ENCODE peak calls at places on chromosomes 7 and 10, in ten cellular contexts. One of them, this sample, is unnamed.

GRCh38 chr7:117219485-117219884 is 103.4 kb downstream of the WNT2 start:
- DNase-seq in BJ: no peak
- DNase-seq in AG10803: peak; percentile 45
- DNase-seq in nephron progenitor cell: no peak
- DNase-seq in chondrocyte: no peak
- DNase-seq in progenitor cell of endocrine pancreas: no peak
- DNase-seq in lower lobe of right lung: no peak
- DNase-seq in dorsolateral prefrontal cortex: no peak
- DNase-seq in CD8-positive, alpha-beta T cell: no peak
- DNase-seq in omental fat pad: no peak
- DNase-seq in this sample: no peak

GRCh38 chr7:98126311-98127142 is 19.9 kb downstream of the LMTK2 start:
- DNase-seq in BJ: no peak
- DNase-seq in AG10803: no peak
- DNase-seq in nephron progenitor cell: no peak
- DNase-seq in chondrocyte: no peak
- DNase-seq in progenitor cell of endocrine pancreas: no peak
- DNase-seq in lower lobe of right lung: no peak
- DNase-seq in dorsolateral prefrontal cortex: no peak
- DNase-seq in CD8-positive, alpha-beta T cell: no peak
- DNase-seq in omental fat pad: no peak
- DNase-seq in this sample: no peak

GRCh38 chr7:44887293-44887692 is 2.0 kb upstream of the PURB start:
- DNase-seq in BJ: no peak
- DNase-seq in AG10803: no peak
- DNase-seq in nephron progenitor cell: no peak
- DNase-seq in chondrocyte: no peak
- DNase-seq in progenitor cell of endocrine pancreas: no peak
- DNase-seq in lower lobe of right lung: no peak
- DNase-seq in dorsolateral prefrontal cortex: no peak
- DNase-seq in CD8-positive, alpha-beta T cell: no peak
- DNase-seq in omental fat pad: no peak
- DNase-seq in this sample: no peak

GRCh38 chr7:130350945-130351663 is 6.5 kb downstream of the CPA5 start:
- DNase-seq in BJ: no peak
- DNase-seq in AG10803: no peak
- DNase-seq in nephron progenitor cell: peak; percentile 35
- DNase-seq in chondrocyte: no peak
- DNase-seq in progenitor cell of endocrine pancreas: no peak
- DNase-seq in lower lobe of right lung: no peak
- DNase-seq in dorsolateral prefrontal cortex: no peak
- DNase-seq in CD8-positive, alpha-beta T cell: no peak
- DNase-seq in omental fat pad: no peak
- DNase-seq in this sample: peak; percentile 76

GRCh38 chr7:134660242-134660785 is 13.7 kb downstream of the BPGM start:
- DNase-seq in BJ: no peak
- DNase-seq in AG10803: peak; percentile 47
- DNase-seq in nephron progenitor cell: no peak
- DNase-seq in chondrocyte: no peak
- DNase-seq in progenitor cell of endocrine pancreas: no peak
- DNase-seq in lower lobe of right lung: no peak
- DNase-seq in dorsolateral prefrontal cortex: no peak
- DNase-seq in CD8-positive, alpha-beta T cell: no peak
- DNase-seq in omental fat pad: no peak
- DNase-seq in this sample: no peak

GRCh38 chr7:74164985-74165456 is 9.1 kb upstream of the EIF4H start:
- DNase-seq in BJ: no peak
- DNase-seq in AG10803: no peak
- DNase-seq in nephron progenitor cell: peak; percentile 13
- DNase-seq in chondrocyte: no peak
- DNase-seq in progenitor cell of endocrine pancreas: no peak
- DNase-seq in lower lobe of right lung: no peak
- DNase-seq in dorsolateral prefrontal cortex: no peak
- DNase-seq in CD8-positive, alpha-beta T cell: no peak
- DNase-seq in omental fat pad: no peak
- DNase-seq in this sample: no peak

GRCh38 chr7:64602518-64602917 is 39.6 kb upstream of the ZNF680 start:
- DNase-seq in BJ: no peak
- DNase-seq in AG10803: no peak
- DNase-seq in nephron progenitor cell: no peak
- DNase-seq in chondrocyte: no peak
- DNase-seq in progenitor cell of endocrine pancreas: no peak
- DNase-seq in lower lobe of right lung: no peak
- DNase-seq in dorsolateral prefrontal cortex: no peak
- DNase-seq in CD8-positive, alpha-beta T cell: no peak
- DNase-seq in omental fat pad: no peak
- DNase-seq in this sample: no peak

GRCh38 chr10:133241501-133242205 is 4.0 kb downstream of the VENTX start:
- DNase-seq in BJ: no peak
- DNase-seq in AG10803: no peak
- DNase-seq in nephron progenitor cell: no peak
- DNase-seq in chondrocyte: no peak
- DNase-seq in progenitor cell of endocrine pancreas: no peak
- DNase-seq in lower lobe of right lung: no peak
- DNase-seq in dorsolateral prefrontal cortex: no peak
- DNase-seq in CD8-positive, alpha-beta T cell: peak; percentile 25
- DNase-seq in omental fat pad: no peak
- DNase-seq in this sample: peak; percentile 72

GRCh38 chr7:143415696-143416095 is 7.0 kb upstream of the EPHA1 start:
- DNase-seq in BJ: no peak
- DNase-seq in AG10803: no peak
- DNase-seq in nephron progenitor cell: no peak
- DNase-seq in chondrocyte: no peak
- DNase-seq in progenitor cell of endocrine pancreas: no peak
- DNase-seq in lower lobe of right lung: no peak
- DNase-seq in dorsolateral prefrontal cortex: no peak
- DNase-seq in CD8-positive, alpha-beta T cell: no peak
- DNase-seq in omental fat pad: no peak
- DNase-seq in this sample: no peak

GRCh38 chr7:129610709-129611245 is 743 bp upstream of the NRF1 start:
- DNase-seq in BJ: no peak
- DNase-seq in AG10803: no peak
- DNase-seq in nephron progenitor cell: no peak
- DNase-seq in chondrocyte: no peak
- DNase-seq in progenitor cell of endocrine pancreas: no peak
- DNase-seq in lower lobe of right lung: no peak
- DNase-seq in dorsolateral prefrontal cortex: no peak
- DNase-seq in CD8-positive, alpha-beta T cell: no peak
- DNase-seq in omental fat pad: no peak
- DNase-seq in this sample: no peak

GRCh38 chr10:78236416-78237015 is 202.9 kb downstream of the RPS24 start:
- DNase-seq in BJ: no peak
- DNase-seq in AG10803: no peak
- DNase-seq in nephron progenitor cell: no peak
- DNase-seq in chondrocyte: no peak
- DNase-seq in progenitor cell of endocrine pancreas: no peak
- DNase-seq in lower lobe of right lung: no peak
- DNase-seq in dorsolateral prefrontal cortex: no peak
- DNase-seq in CD8-positive, alpha-beta T cell: no peak
- DNase-seq in omental fat pad: no peak
- DNase-seq in this sample: no peak

GRCh38 chr10:71395621-71396020 is 1.1 kb upstream of the CDH23 start:
- DNase-seq in BJ: no peak
- DNase-seq in AG10803: no peak
- DNase-seq in nephron progenitor cell: no peak
- DNase-seq in chondrocyte: no peak
- DNase-seq in progenitor cell of endocrine pancreas: no peak
- DNase-seq in lower lobe of right lung: no peak
- DNase-seq in dorsolateral prefrontal cortex: no peak
- DNase-seq in CD8-positive, alpha-beta T cell: no peak
- DNase-seq in omental fat pad: no peak
- DNase-seq in this sample: no peak

GRCh38 chr7:132930881-132931280 is 151.0 kb downstream of the CHCHD3 start:
- DNase-seq in BJ: no peak
- DNase-seq in AG10803: no peak
- DNase-seq in nephron progenitor cell: no peak
- DNase-seq in chondrocyte: no peak
- DNase-seq in progenitor cell of endocrine pancreas: no peak
- DNase-seq in lower lobe of right lung: no peak
- DNase-seq in dorsolateral prefrontal cortex: no peak
- DNase-seq in CD8-positive, alpha-beta T cell: no peak
- DNase-seq in omental fat pad: no peak
- DNase-seq in this sample: no peak

GRCh38 chr7:584122-584465 is 64.4 kb upstream of the PDGFA start:
- DNase-seq in BJ: no peak
- DNase-seq in AG10803: no peak
- DNase-seq in nephron progenitor cell: no peak
- DNase-seq in chondrocyte: no peak
- DNase-seq in progenitor cell of endocrine pancreas: no peak
- DNase-seq in lower lobe of right lung: peak; percentile 55
- DNase-seq in dorsolateral prefrontal cortex: peak; percentile 68
- DNase-seq in CD8-positive, alpha-beta T cell: peak; percentile 97
- DNase-seq in omental fat pad: no peak
- DNase-seq in this sample: no peak

GRCh38 chr10:58066979-58067378 is 200.7 kb downstream of the IPMK start:
- DNase-seq in BJ: no peak
- DNase-seq in AG10803: no peak
- DNase-seq in nephron progenitor cell: no peak
- DNase-seq in chondrocyte: no peak
- DNase-seq in progenitor cell of endocrine pancreas: no peak
- DNase-seq in lower lobe of right lung: no peak
- DNase-seq in dorsolateral prefrontal cortex: no peak
- DNase-seq in CD8-positive, alpha-beta T cell: no peak
- DNase-seq in omental fat pad: no peak
- DNase-seq in this sample: no peak

GRCh38 chr10:68471063-68471585 is 649 bp downstream of the DNA2 start:
- DNase-seq in BJ: no peak
- DNase-seq in AG10803: no peak
- DNase-seq in nephron progenitor cell: no peak
- DNase-seq in chondrocyte: no peak
- DNase-seq in progenitor cell of endocrine pancreas: no peak
- DNase-seq in lower lobe of right lung: no peak
- DNase-seq in dorsolateral prefrontal cortex: no peak
- DNase-seq in CD8-positive, alpha-beta T cell: no peak
- DNase-seq in omental fat pad: no peak
- DNase-seq in this sample: peak; percentile 26

GRCh38 chr7:112143567-112143966 is 62.6 kb downstream of the DOCK4 start:
- DNase-seq in BJ: no peak
- DNase-seq in AG10803: peak; percentile 93
- DNase-seq in nephron progenitor cell: no peak
- DNase-seq in chondrocyte: no peak
- DNase-seq in progenitor cell of endocrine pancreas: no peak
- DNase-seq in lower lobe of right lung: no peak
- DNase-seq in dorsolateral prefrontal cortex: no peak
- DNase-seq in CD8-positive, alpha-beta T cell: no peak
- DNase-seq in omental fat pad: no peak
- DNase-seq in this sample: no peak

GRCh38 chr10:75438275-75438674 is 6.9 kb downstream of the LRMDA start:
- DNase-seq in BJ: no peak
- DNase-seq in AG10803: no peak
- DNase-seq in nephron progenitor cell: no peak
- DNase-seq in chondrocyte: no peak
- DNase-seq in progenitor cell of endocrine pancreas: no peak
- DNase-seq in lower lobe of right lung: no peak
- DNase-seq in dorsolateral prefrontal cortex: no peak
- DNase-seq in CD8-positive, alpha-beta T cell: no peak
- DNase-seq in omental fat pad: no peak
- DNase-seq in this sample: no peak

GRCh38 chr7:25391295-25391861 is 163.1 kb upstream of the NPVF start:
- DNase-seq in BJ: no peak
- DNase-seq in AG10803: peak; percentile 27
- DNase-seq in nephron progenitor cell: no peak
- DNase-seq in chondrocyte: no peak
- DNase-seq in progenitor cell of endocrine pancreas: no peak
- DNase-seq in lower lobe of right lung: no peak
- DNase-seq in dorsolateral prefrontal cortex: no peak
- DNase-seq in CD8-positive, alpha-beta T cell: no peak
- DNase-seq in omental fat pad: no peak
- DNase-seq in this sample: peak; percentile 18

DNA sequence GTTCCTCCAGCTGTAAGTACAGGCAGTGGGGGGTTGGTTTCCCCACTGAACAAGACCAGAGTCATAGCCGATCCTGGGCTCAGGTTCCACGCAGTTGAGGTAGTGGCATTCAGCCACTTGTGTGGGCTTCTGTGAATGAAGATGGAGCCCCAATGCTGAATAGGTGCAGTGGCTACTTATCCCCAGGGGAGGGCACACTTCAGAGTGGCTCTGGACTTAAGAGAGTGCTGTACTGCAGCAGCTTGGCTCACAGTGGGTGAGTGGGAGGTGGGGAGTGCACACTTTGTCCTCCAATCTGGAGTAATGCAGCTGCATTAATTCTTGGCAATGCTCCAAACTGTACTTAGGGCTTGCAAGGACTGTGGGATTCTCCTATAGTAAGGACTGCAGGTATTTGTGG is 81.9 kb downstream of the BUB3 start:
- DNase-seq in BJ: no peak
- DNase-seq in AG10803: peak; percentile 0
- DNase-seq in nephron progenitor cell: no peak
- DNase-seq in chondrocyte: no peak
- DNase-seq in progenitor cell of endocrine pancreas: no peak
- DNase-seq in lower lobe of right lung: no peak
- DNase-seq in dorsolateral prefrontal cortex: no peak
- DNase-seq in CD8-positive, alpha-beta T cell: no peak
- DNase-seq in omental fat pad: no peak
- DNase-seq in this sample: no peak
- TF ChIP-seq CTCF in BJ: no peak
- TF ChIP-seq CTCF in AG10803: no peak
- TF ChIP-seq CTCF in nephron progenitor cell: no peak
- TF ChIP-seq CTCF in chondrocyte: no peak
- TF ChIP-seq CTCF in progenitor cell of endocrine pancreas: no peak
- TF ChIP-seq CTCF in lower lobe of right lung: no peak
- TF ChIP-seq CTCF in dorsolateral prefrontal cortex: no peak
- TF ChIP-seq CTCF in CD8-positive, alpha-beta T cell: no peak
- TF ChIP-seq CTCF in omental fat pad: no peak
- TF ChIP-seq CTCF in this sample: no peak

GRCh38 chr10:88791924-88792323 is 10.6 kb upstream of the LIPM start:
- DNase-seq in BJ: no peak
- DNase-seq in AG10803: peak; percentile 13
- DNase-seq in nephron progenitor cell: peak; percentile 28
- DNase-seq in chondrocyte: no peak
- DNase-seq in progenitor cell of endocrine pancreas: no peak
- DNase-seq in lower lobe of right lung: no peak
- DNase-seq in dorsolateral prefrontal cortex: no peak
- DNase-seq in CD8-positive, alpha-beta T cell: no peak
- DNase-seq in omental fat pad: no peak
- DNase-seq in this sample: no peak
- TF ChIP-seq CTCF in BJ: peak; percentile 56
- TF ChIP-seq CTCF in AG10803: peak; percentile 56
- TF ChIP-seq CTCF in nephron progenitor cell: peak; percentile 65
- TF ChIP-seq CTCF in chondrocyte: peak; percentile 76
- TF ChIP-seq CTCF in progenitor cell of endocrine pancreas: peak; percentile 71
- TF ChIP-seq CTCF in lower lobe of right lung: peak; percentile 27
- TF ChIP-seq CTCF in dorsolateral prefrontal cortex: peak; percentile 37
- TF ChIP-seq CTCF in CD8-positive, alpha-beta T cell: no peak
- TF ChIP-seq CTCF in omental fat pad: no peak
- TF ChIP-seq CTCF in this sample: peak; percentile 22

GRCh38 chr10:13056461-13057077 is 43.4 kb upstream of the OPTN start:
- DNase-seq in BJ: no peak
- DNase-seq in AG10803: no peak
- DNase-seq in nephron progenitor cell: no peak
- DNase-seq in chondrocyte: no peak
- DNase-seq in progenitor cell of endocrine pancreas: no peak
- DNase-seq in lower lobe of right lung: no peak
- DNase-seq in dorsolateral prefrontal cortex: no peak
- DNase-seq in CD8-positive, alpha-beta T cell: no peak
- DNase-seq in omental fat pad: no peak
- DNase-seq in this sample: no peak
- TF ChIP-seq CTCF in BJ: peak; percentile 16
- TF ChIP-seq CTCF in AG10803: peak; percentile 28
- TF ChIP-seq CTCF in nephron progenitor cell: peak; percentile 35
- TF ChIP-seq CTCF in chondrocyte: peak; percentile 89
- TF ChIP-seq CTCF in progenitor cell of endocrine pancreas: peak; percentile 53
- TF ChIP-seq CTCF in lower lobe of right lung: peak; percentile 22
- TF ChIP-seq CTCF in dorsolateral prefrontal cortex: peak; percentile 34
- TF ChIP-seq CTCF in CD8-positive, alpha-beta T cell: no peak
- TF ChIP-seq CTCF in omental fat pad: no peak
- TF ChIP-seq CTCF in this sample: peak; percentile 3

GRCh38 chr7:91083855-91084644 is 180.2 kb upstream of the FZD1 start:
- DNase-seq in BJ: no peak
- DNase-seq in AG10803: peak; percentile 18
- DNase-seq in nephron progenitor cell: no peak
- DNase-seq in chondrocyte: no peak
- DNase-seq in progenitor cell of endocrine pancreas: no peak
- DNase-seq in lower lobe of right lung: no peak
- DNase-seq in dorsolateral prefrontal cortex: no peak
- DNase-seq in CD8-positive, alpha-beta T cell: no peak
- DNase-seq in omental fat pad: no peak
- DNase-seq in this sample: no peak
- TF ChIP-seq CTCF in BJ: no peak
- TF ChIP-seq CTCF in AG10803: peak; percentile 12
- TF ChIP-seq CTCF in nephron progenitor cell: no peak
- TF ChIP-seq CTCF in chondrocyte: peak; percentile 37
- TF ChIP-seq CTCF in progenitor cell of endocrine pancreas: no peak
- TF ChIP-seq CTCF in lower lobe of right lung: no peak
- TF ChIP-seq CTCF in dorsolateral prefrontal cortex: no peak
- TF ChIP-seq CTCF in CD8-positive, alpha-beta T cell: no peak
- TF ChIP-seq CTCF in omental fat pad: no peak
- TF ChIP-seq CTCF in this sample: no peak